ENCODE peak calls at places on chromosomes 13 and 19, in nine cellular contexts. One of them, this sample, is unnamed.

GRCh38 chr13:77928909-77929308 is 10.3 kb upstream of the EDNRB start:
- DNase-seq in NB4: peak; percentile 87
- DNase-seq in thoracic aorta: no peak
- DNase-seq in hepatocyte: no peak
- DNase-seq in cardiac fibroblast: no peak
- DNase-seq in BJ: no peak
- DNase-seq in body of pancreas: no peak
- DNase-seq in colonic mucosa: no peak
- DNase-seq in fibroblast of pulmonary artery: no peak
- DNase-seq in this sample: peak; percentile 63

GRCh38 chr19:9793051-9793591 is 24.6 kb upstream of the ZNF846 start:
- DNase-seq in NB4: peak; percentile 78
- DNase-seq in thoracic aorta: peak; percentile 31
- DNase-seq in hepatocyte: peak; percentile 83
- DNase-seq in cardiac fibroblast: peak; percentile 64
- DNase-seq in BJ: no peak
- DNase-seq in body of pancreas: peak; percentile 48
- DNase-seq in colonic mucosa: peak; percentile 70
- DNase-seq in fibroblast of pulmonary artery: peak; percentile 61
- DNase-seq in this sample: peak; percentile 41

GRCh38 chr19:46766569-46767317 is 20.5 kb upstream of the STRN4 start:
- DNase-seq in NB4: peak; percentile 89
- DNase-seq in thoracic aorta: no peak
- DNase-seq in hepatocyte: no peak
- DNase-seq in cardiac fibroblast: no peak
- DNase-seq in BJ: no peak
- DNase-seq in body of pancreas: no peak
- DNase-seq in colonic mucosa: peak; percentile 61
- DNase-seq in fibroblast of pulmonary artery: no peak
- DNase-seq in this sample: peak; percentile 60

GRCh38 chr13:106558527-106558926 is 9.4 kb downstream of the ARGLU1 start:
- DNase-seq in NB4: no peak
- DNase-seq in thoracic aorta: no peak
- DNase-seq in hepatocyte: no peak
- DNase-seq in cardiac fibroblast: no peak
- DNase-seq in BJ: no peak
- DNase-seq in body of pancreas: no peak
- DNase-seq in colonic mucosa: no peak
- DNase-seq in fibroblast of pulmonary artery: no peak
- DNase-seq in this sample: no peak

GRCh38 chr13:91155512-91156114 is 191.9 kb upstream of the MIR17HG start:
- DNase-seq in NB4: no peak
- DNase-seq in thoracic aorta: no peak
- DNase-seq in hepatocyte: peak; percentile 65
- DNase-seq in cardiac fibroblast: no peak
- DNase-seq in BJ: no peak
- DNase-seq in body of pancreas: no peak
- DNase-seq in colonic mucosa: no peak
- DNase-seq in fibroblast of pulmonary artery: no peak
- DNase-seq in this sample: no peak

GRCh38 chr19:29704562-29705558 is 10.2 kb downstream of the C19orf12 start:
- DNase-seq in NB4: no peak
- DNase-seq in thoracic aorta: no peak
- DNase-seq in hepatocyte: no peak
- DNase-seq in cardiac fibroblast: no peak
- DNase-seq in BJ: no peak
- DNase-seq in body of pancreas: no peak
- DNase-seq in colonic mucosa: no peak
- DNase-seq in fibroblast of pulmonary artery: no peak
- DNase-seq in this sample: peak; percentile 51

GRCh38 chr19:35347171-35347929 is at the start of gene FFAR1:
- DNase-seq in NB4: peak; percentile 80
- DNase-seq in thoracic aorta: no peak
- DNase-seq in hepatocyte: no peak
- DNase-seq in cardiac fibroblast: no peak
- DNase-seq in BJ: no peak
- DNase-seq in body of pancreas: no peak
- DNase-seq in colonic mucosa: no peak
- DNase-seq in fibroblast of pulmonary artery: no peak
- DNase-seq in this sample: peak; percentile 96

GRCh38 chr13:98897706-98898105 is 80.2 kb downstream of the DOCK9 start:
- DNase-seq in NB4: no peak
- DNase-seq in thoracic aorta: no peak
- DNase-seq in hepatocyte: no peak
- DNase-seq in cardiac fibroblast: no peak
- DNase-seq in BJ: no peak
- DNase-seq in body of pancreas: no peak
- DNase-seq in colonic mucosa: no peak
- DNase-seq in fibroblast of pulmonary artery: no peak
- DNase-seq in this sample: no peak

GRCh38 chr19:38175422-38175821 is 48.6 kb downstream of the DPF1 start:
- DNase-seq in NB4: no peak
- DNase-seq in thoracic aorta: no peak
- DNase-seq in hepatocyte: no peak
- DNase-seq in cardiac fibroblast: no peak
- DNase-seq in BJ: no peak
- DNase-seq in body of pancreas: no peak
- DNase-seq in colonic mucosa: no peak
- DNase-seq in fibroblast of pulmonary artery: no peak
- DNase-seq in this sample: no peak

GRCh38 chr19:38168632-38169031 is 55.4 kb downstream of the DPF1 start:
- DNase-seq in NB4: no peak
- DNase-seq in thoracic aorta: no peak
- DNase-seq in hepatocyte: no peak
- DNase-seq in cardiac fibroblast: no peak
- DNase-seq in BJ: no peak
- DNase-seq in body of pancreas: no peak
- DNase-seq in colonic mucosa: no peak
- DNase-seq in fibroblast of pulmonary artery: no peak
- DNase-seq in this sample: no peak

GRCh38 chr19:38172001-38172400 is 52.0 kb downstream of the DPF1 start:
- DNase-seq in NB4: no peak
- DNase-seq in thoracic aorta: no peak
- DNase-seq in hepatocyte: no peak
- DNase-seq in cardiac fibroblast: no peak
- DNase-seq in BJ: no peak
- DNase-seq in body of pancreas: no peak
- DNase-seq in colonic mucosa: no peak
- DNase-seq in fibroblast of pulmonary artery: no peak
- DNase-seq in this sample: no peak

DNA sequence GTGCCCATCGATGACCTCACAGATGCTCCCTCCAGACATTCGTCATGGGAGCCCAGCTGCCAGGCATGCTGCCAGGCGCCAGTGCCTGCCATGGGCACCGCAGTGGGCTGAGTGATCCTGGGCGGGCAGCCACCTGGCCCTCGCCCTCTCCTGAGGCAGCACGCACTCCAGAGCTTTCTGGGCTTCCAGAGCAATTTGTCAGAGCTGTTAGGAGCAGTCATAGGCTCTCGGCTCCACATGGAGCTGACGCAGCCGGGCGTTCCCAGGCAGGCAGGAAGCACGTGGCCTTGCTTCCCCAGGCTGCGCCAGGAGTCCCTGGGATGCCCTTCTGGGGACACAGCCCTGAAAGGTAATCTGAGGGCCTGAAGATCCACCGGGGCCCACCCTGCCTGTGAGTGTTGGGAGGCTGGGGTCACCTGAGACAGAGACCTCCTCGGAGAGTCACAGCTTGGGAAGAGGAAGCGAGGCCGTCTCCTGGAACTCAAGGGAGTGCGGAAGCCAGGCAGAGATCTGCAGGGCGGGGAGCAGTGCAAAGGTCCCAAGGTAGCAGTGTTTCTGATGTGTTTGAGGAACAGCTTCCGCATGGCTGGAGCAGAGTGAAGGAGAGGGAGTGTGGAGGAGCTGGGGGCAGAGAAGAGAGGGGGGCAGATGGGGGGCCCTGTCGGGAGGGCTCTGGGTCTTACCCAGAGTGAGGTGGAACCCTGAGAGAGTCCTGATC is 50.5 kb downstream of the DPF1 start:
- DNase-seq in NB4: no peak
- DNase-seq in thoracic aorta: peak; percentile 67
- DNase-seq in hepatocyte: no peak
- DNase-seq in cardiac fibroblast: peak; percentile 13
- DNase-seq in BJ: no peak
- DNase-seq in body of pancreas: peak; percentile 27
- DNase-seq in colonic mucosa: no peak
- DNase-seq in fibroblast of pulmonary artery: peak; percentile 23
- DNase-seq in this sample: no peak
- H3K4me3 ChIP-seq in NB4: no peak overlapping the region
- H3K4me3 ChIP-seq in thoracic aorta: no peak overlapping the region
- H3K4me3 ChIP-seq in hepatocyte: no peak overlapping the region
- H3K4me3 ChIP-seq in cardiac fibroblast: no peak overlapping the region
- H3K4me3 ChIP-seq in BJ: no peak overlapping the region
- H3K4me3 ChIP-seq in body of pancreas: no peak overlapping the region
- H3K4me3 ChIP-seq in colonic mucosa: no peak overlapping the region
- H3K4me3 ChIP-seq in fibroblast of pulmonary artery: no peak overlapping the region
- H3K4me3 ChIP-seq in this sample: no peak overlapping the region

GRCh38 chr19:53007200-53008054 is 6.3 kb upstream of the ERVV-1 start:
- DNase-seq in NB4: no peak
- DNase-seq in thoracic aorta: no peak
- DNase-seq in hepatocyte: no peak
- DNase-seq in cardiac fibroblast: no peak
- DNase-seq in BJ: no peak
- DNase-seq in body of pancreas: no peak
- DNase-seq in colonic mucosa: no peak
- DNase-seq in fibroblast of pulmonary artery: no peak
- DNase-seq in this sample: no peak

GRCh38 chr19:53010494-53010893 is 3.2 kb upstream of the ERVV-1 start:
- DNase-seq in NB4: no peak
- DNase-seq in thoracic aorta: no peak
- DNase-seq in hepatocyte: no peak
- DNase-seq in cardiac fibroblast: no peak
- DNase-seq in BJ: no peak
- DNase-seq in body of pancreas: no peak
- DNase-seq in colonic mucosa: no peak
- DNase-seq in fibroblast of pulmonary artery: no peak
- DNase-seq in this sample: no peak

GRCh38 chr19:53012006-53012405 is 1.7 kb upstream of the ERVV-1 start:
- DNase-seq in NB4: no peak
- DNase-seq in thoracic aorta: no peak
- DNase-seq in hepatocyte: no peak
- DNase-seq in cardiac fibroblast: no peak
- DNase-seq in BJ: no peak
- DNase-seq in body of pancreas: no peak
- DNase-seq in colonic mucosa: no peak
- DNase-seq in fibroblast of pulmonary artery: no peak
- DNase-seq in this sample: no peak

GRCh38 chr19:53004242-53004641 is 9.5 kb upstream of the ERVV-1 start:
- DNase-seq in NB4: no peak
- DNase-seq in thoracic aorta: no peak
- DNase-seq in hepatocyte: no peak
- DNase-seq in cardiac fibroblast: no peak
- DNase-seq in BJ: no peak
- DNase-seq in body of pancreas: no peak
- DNase-seq in colonic mucosa: no peak
- DNase-seq in fibroblast of pulmonary artery: no peak
- DNase-seq in this sample: no peak

GRCh38 chr19:53008061-53008778 is 5.5 kb upstream of the ERVV-1 start:
- DNase-seq in NB4: no peak
- DNase-seq in thoracic aorta: no peak
- DNase-seq in hepatocyte: no peak
- DNase-seq in cardiac fibroblast: no peak
- DNase-seq in BJ: no peak
- DNase-seq in body of pancreas: no peak
- DNase-seq in colonic mucosa: no peak
- DNase-seq in fibroblast of pulmonary artery: no peak
- DNase-seq in this sample: no peak
- TF ChIP-seq CTCF in NB4: no peak
- TF ChIP-seq CTCF in thoracic aorta: no peak
- TF ChIP-seq CTCF in hepatocyte: no peak
- TF ChIP-seq CTCF in cardiac fibroblast: no peak
- TF ChIP-seq CTCF in BJ: no peak
- TF ChIP-seq CTCF in body of pancreas: no peak
- TF ChIP-seq CTCF in colonic mucosa: no peak
- TF ChIP-seq CTCF in fibroblast of pulmonary artery: no peak
- TF ChIP-seq CTCF in this sample: no peak

DNA sequence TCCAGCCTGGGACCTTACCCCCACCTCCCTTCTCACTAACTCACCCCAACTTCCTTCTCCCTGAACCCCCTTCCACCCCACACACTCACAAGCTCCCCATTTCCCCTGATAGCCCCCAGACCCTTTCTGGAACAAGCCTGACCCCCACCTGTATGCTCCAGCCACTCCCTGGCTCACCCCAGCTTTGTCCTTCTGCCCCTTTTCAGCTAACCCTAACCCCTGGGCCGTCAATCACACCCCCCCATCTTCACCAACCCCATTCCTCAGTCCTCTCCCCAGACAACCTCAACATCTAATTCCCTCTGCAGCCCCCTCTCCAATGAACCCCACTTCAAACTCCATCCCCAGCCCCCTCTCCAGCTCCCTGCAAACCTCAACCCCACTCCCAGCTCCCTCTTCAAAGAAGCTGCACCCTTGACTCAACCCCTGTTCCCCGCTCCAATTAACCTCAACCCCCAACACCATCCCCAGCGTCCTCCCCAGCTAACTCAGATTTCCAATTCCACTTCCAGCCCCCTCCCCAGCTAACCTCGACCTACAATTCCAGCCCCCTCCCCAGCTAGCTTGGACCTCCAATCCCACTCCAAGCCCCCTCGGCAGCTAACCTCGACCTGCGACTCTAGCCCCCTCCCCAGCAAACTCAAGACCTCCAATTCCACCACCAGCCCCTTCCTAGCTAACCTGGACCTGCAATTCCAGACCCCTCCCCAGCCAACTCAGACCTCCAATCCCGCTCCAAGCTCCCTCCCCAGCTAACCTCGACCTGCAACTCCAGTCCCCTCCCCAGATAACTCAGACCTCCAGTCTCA is 929 bp downstream of the GNG7 start:
- DNase-seq in NB4: no peak
- DNase-seq in thoracic aorta: no peak
- DNase-seq in hepatocyte: no peak
- DNase-seq in cardiac fibroblast: no peak
- DNase-seq in BJ: no peak
- DNase-seq in body of pancreas: no peak
- DNase-seq in colonic mucosa: no peak
- DNase-seq in fibroblast of pulmonary artery: no peak
- DNase-seq in this sample: no peak
- H3K4me3 ChIP-seq in NB4: no peak overlapping the region
- H3K4me3 ChIP-seq in thoracic aorta: peak overlapping the region; percentile 79
- H3K4me3 ChIP-seq in hepatocyte: peak overlapping the region; percentile 87
- H3K4me3 ChIP-seq in cardiac fibroblast: no peak overlapping the region
- H3K4me3 ChIP-seq in BJ: no peak overlapping the region
- H3K4me3 ChIP-seq in body of pancreas: no peak overlapping the region
- H3K4me3 ChIP-seq in colonic mucosa: peak overlapping the region; percentile 35
- H3K4me3 ChIP-seq in fibroblast of pulmonary artery: no peak overlapping the region
- H3K4me3 ChIP-seq in this sample: peak overlapping the region; percentile 86

GRCh38 chr19:19514215-19514633 is 1.1 kb downstream of the TSSK6 start:
- DNase-seq in NB4: no peak
- DNase-seq in thoracic aorta: no peak
- DNase-seq in hepatocyte: no peak
- DNase-seq in cardiac fibroblast: peak; percentile 79
- DNase-seq in BJ: no peak
- DNase-seq in body of pancreas: peak; percentile 36
- DNase-seq in colonic mucosa: peak; percentile 63
- DNase-seq in fibroblast of pulmonary artery: peak; percentile 69
- DNase-seq in this sample: no peak

GRCh38 chr19:19517235-19517619 is 1.2 kb downstream of the NDUFA13 start:
- DNase-seq in NB4: no peak
- DNase-seq in thoracic aorta: no peak
- DNase-seq in hepatocyte: no peak
- DNase-seq in cardiac fibroblast: no peak
- DNase-seq in BJ: no peak
- DNase-seq in body of pancreas: no peak
- DNase-seq in colonic mucosa: no peak
- DNase-seq in fibroblast of pulmonary artery: no peak
- DNase-seq in this sample: no peak

GRCh38 chr19:19513671-19514070 is 1.7 kb downstream of the TSSK6 start:
- DNase-seq in NB4: no peak
- DNase-seq in thoracic aorta: no peak
- DNase-seq in hepatocyte: no peak
- DNase-seq in cardiac fibroblast: no peak
- DNase-seq in BJ: no peak
- DNase-seq in body of pancreas: no peak
- DNase-seq in colonic mucosa: no peak
- DNase-seq in fibroblast of pulmonary artery: no peak
- DNase-seq in this sample: no peak

GRCh38 chr19:19514881-19515763 is at the start of gene TSSK6:
- DNase-seq in NB4: no peak
- DNase-seq in thoracic aorta: no peak
- DNase-seq in hepatocyte: no peak
- DNase-seq in cardiac fibroblast: no peak
- DNase-seq in BJ: no peak
- DNase-seq in body of pancreas: no peak
- DNase-seq in colonic mucosa: peak; percentile 32
- DNase-seq in fibroblast of pulmonary artery: no peak
- DNase-seq in this sample: no peak

DNA sequence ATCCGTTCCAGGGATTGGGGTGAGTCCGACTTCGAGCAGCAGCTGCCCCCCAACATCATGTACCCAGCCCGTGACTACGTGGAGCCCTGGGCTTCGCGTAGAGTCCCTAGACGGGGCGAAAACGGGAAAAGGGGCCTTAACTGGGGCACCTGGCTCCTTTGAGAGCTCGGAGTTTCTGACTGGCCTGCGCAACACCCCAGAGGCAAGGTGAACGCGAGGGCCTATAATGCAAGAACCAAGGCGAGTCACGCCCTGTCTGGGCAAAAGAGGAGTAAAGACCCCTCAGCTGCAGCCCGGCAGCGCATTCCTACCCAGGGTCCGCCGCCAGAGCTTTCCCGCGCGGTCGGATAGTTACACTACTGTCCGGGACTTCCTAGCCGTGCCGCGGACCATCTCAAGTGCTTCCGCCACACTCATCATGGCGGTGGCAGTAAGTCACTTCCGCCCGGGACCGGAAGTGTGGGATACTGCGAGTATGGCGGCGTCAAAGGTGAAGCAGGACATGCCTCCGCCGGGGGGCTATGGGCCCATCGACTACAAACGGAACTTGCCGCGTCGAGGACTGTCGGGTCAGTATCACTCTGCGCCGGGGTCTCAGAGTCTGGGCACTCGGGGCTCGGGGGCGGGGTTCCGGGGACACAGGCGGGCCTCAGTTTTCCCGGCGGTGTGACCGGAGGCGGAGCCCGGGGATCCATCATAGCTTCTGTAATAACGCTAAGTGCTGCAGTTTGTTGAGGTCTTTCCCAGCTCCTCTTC is at the start of gene NDUFA13:
- DNase-seq in NB4: peak; percentile 95
- DNase-seq in thoracic aorta: peak; percentile 65
- DNase-seq in hepatocyte: peak; percentile 93
- DNase-seq in cardiac fibroblast: peak; percentile 94
- DNase-seq in BJ: peak; percentile 47
- DNase-seq in body of pancreas: peak; percentile 94
- DNase-seq in colonic mucosa: peak; percentile 96
- DNase-seq in fibroblast of pulmonary artery: peak; percentile 94
- DNase-seq in this sample: peak; percentile 97
- TF ChIP-seq CTCF in NB4: no peak
- TF ChIP-seq CTCF in thoracic aorta: no peak
- TF ChIP-seq CTCF in hepatocyte: no peak
- TF ChIP-seq CTCF in cardiac fibroblast: no peak
- TF ChIP-seq CTCF in BJ: no peak
- TF ChIP-seq CTCF in body of pancreas: no peak
- TF ChIP-seq CTCF in colonic mucosa: no peak
- TF ChIP-seq CTCF in fibroblast of pulmonary artery: no peak
- TF ChIP-seq CTCF in this sample: no peak

This sample was measured in GM12865.